ENCODE peak calls at places on chromosomes 12 and 14, in nine cellular contexts. Y is endothelial cell, T is A549, C is left ventricle myocardium inferior, F is ovary, N is tibial artery, E is GM06990, L is cardiac muscle cell, H is choroid plexus epithelial cell. U is an unnamed sample.

GRCh38 chr12:109121346-109121880 is 5.0 kb downstream of the ACACB start:
- DNase-seq in L (no peak), T (no peak), H (no peak), F (no peak), C (no peak), N (no peak), Y (no peak), E (no peak), U (no peak)

GRCh38 chr14:102831163-102831804 is 54.0 kb downstream of the TRAF3 start:
- DNase-seq in H (no peak), Y (no peak), C (no peak), F (no peak), L (no peak), N (no peak), T (no peak), E (no peak), U (no peak)

GRCh38 chr12:70043490-70044138 is 199.6 kb upstream of the CNOT2 start:
- DNase-seq in L (peak; percentile 45), T (no peak), C (no peak), E (no peak), H (peak; percentile 23), Y (no peak), F (no peak), N (no peak), U (no peak)

GRCh38 chr14:100106260-100106659 is 41.0 kb downstream of the EVL start:
- DNase-seq in Y (no peak), H (no peak), T (no peak), C (no peak), E (no peak), L (no peak), F (no peak), N (peak; percentile 17), U (no peak)

GRCh38 chr12:88185279-88185678 is 43.2 kb downstream of the TMTC3 start:
- DNase-seq in T (no peak), L (no peak), E (no peak), N (no peak), H (no peak), C (no peak), Y (no peak), F (no peak), U (no peak)

GRCh38 chr12:32494676-32495075 is 95.3 kb downstream of the FGD4 start:
- DNase-seq in Y (no peak), N (no peak), C (no peak), L (peak; percentile 9), T (no peak), H (peak; percentile 31), F (no peak), E (no peak), U (peak; percentile 30)

GRCh38 chr12:51391047-51391837 is at the start of gene GALNT6:
- DNase-seq in T (no peak), C (no peak), F (no peak), L (no peak), N (no peak), Y (peak; percentile 56), H (no peak), E (peak; percentile 85), U (peak; percentile 67)

GRCh38 chr14:104140463-104141331 is 2.3 kb downstream of the KIF26A start:
- DNase-seq in H (no peak), L (no peak), T (no peak), C (no peak), N (no peak), Y (no peak), F (peak; percentile 23), E (no peak), U (no peak)

GRCh38 chr14:100375273-100375962 is 52.3 kb downstream of the SLC25A47 start:
- DNase-seq in N (peak; percentile 78), E (peak; percentile 78), T (peak; percentile 64), H (peak; percentile 98), F (peak; percentile 55), C (peak; percentile 79), L (peak; percentile 99), Y (peak; percentile 28), U (peak; percentile 72)

GRCh38 chr14:29851397-29851796 is 76.2 kb downstream of the PRKD1 start:
- DNase-seq in Y (no peak), E (no peak), C (no peak), F (no peak), L (peak; percentile 64), H (peak; percentile 75), N (no peak), T (no peak), U (no peak)

GRCh38 chr14:42224053-42224888 is 617.6 kb downstream of the LRFN5 start:
- DNase-seq in N (peak; percentile 63), H (peak; percentile 71), C (peak; percentile 14), L (peak; percentile 78), F (peak; percentile 23), Y (peak; percentile 85), E (no peak), T (peak; percentile 65), U (peak; percentile 67)

GRCh38 chr12:28574746-28575592 is 384.7 kb downstream of the CCDC91 start:
- DNase-seq in F (no peak), Y (no peak), T (peak; percentile 8), C (no peak), L (no peak), N (no peak), E (no peak), H (no peak), U (peak; percentile 7)

GRCh38 chr12:69679119-69679518 is 20.0 kb downstream of the BEST3 start:
- DNase-seq in Y (no peak), L (no peak), E (no peak), T (no peak), F (no peak), H (no peak), C (no peak), N (no peak), U (no peak)

GRCh38 chr14:27642251-27642866 is 1044.5 kb upstream of the NOVA1 start:
- DNase-seq in T (no peak), L (no peak), H (no peak), Y (no peak), C (no peak), N (no peak), F (no peak), E (no peak), U (no peak)

GRCh38 chr14:65101631-65102440 is 481 bp downstream of the MAX start:
- DNase-seq in E (no peak), T (no peak), L (no peak), H (no peak), N (peak; percentile 29), C (peak; percentile 23), Y (peak; percentile 41), F (no peak), U (no peak)

GRCh38 chr14:66401447-66402095 is 84.6 kb upstream of the CCDC196 start:
- DNase-seq in N (no peak), E (no peak), C (no peak), F (no peak), L (peak; percentile 10), H (peak; percentile 18), T (peak; percentile 4), Y (no peak), U (peak; percentile 39)

GRCh38 chr14:66398437-66398836 is 87.7 kb upstream of the CCDC196 start:
- DNase-seq in T (no peak), E (peak; percentile 15), L (no peak), Y (no peak), H (no peak), F (no peak), C (no peak), N (no peak), U (no peak)

GRCh38 chr14:66404051-66404450 is 82.1 kb upstream of the CCDC196 start:
- DNase-seq in T (no peak), H (no peak), F (no peak), C (no peak), E (no peak), N (no peak), L (no peak), Y (no peak), U (no peak)

GRCh38 chr14:66405158-66405557 is 81.0 kb upstream of the CCDC196 start:
- DNase-seq in Y (no peak), T (no peak), E (no peak), L (peak; percentile 67), H (peak; percentile 59), C (no peak), F (no peak), N (no peak), U (peak; percentile 35)

DNA sequence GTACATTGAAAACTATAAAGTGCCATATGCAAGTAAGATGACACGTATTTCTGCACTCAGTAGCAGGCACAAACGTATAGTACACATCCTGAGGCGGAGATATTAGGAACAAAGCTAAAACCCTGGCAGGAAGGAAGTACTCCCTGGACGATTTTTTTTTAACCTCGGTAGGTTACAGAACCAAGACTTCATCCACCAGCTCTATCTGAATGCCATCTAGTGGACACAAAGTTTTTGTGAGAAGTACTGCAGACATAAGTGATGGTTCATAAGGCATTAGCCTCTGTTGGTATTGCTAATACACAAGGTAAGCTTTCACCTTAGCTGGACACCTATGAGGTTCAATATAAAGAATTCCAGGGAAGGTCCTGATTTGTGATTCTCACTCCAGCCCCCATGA is 83.0 kb upstream of the CCDC196 start:
- DNase-seq in H (peak; percentile 62), T (peak; percentile 59), E (peak; percentile 8), Y (no peak), N (no peak), L (peak; percentile 53), C (no peak), F (no peak), U (peak; percentile 70)
- TF ChIP-seq CTCF in H (peak; percentile 56), T (peak; percentile 55), E (peak; percentile 53), Y (no peak), N (peak; percentile 27), L (peak; percentile 36), C (peak; percentile 49), F (no peak), U (peak; percentile 62)

DNA sequence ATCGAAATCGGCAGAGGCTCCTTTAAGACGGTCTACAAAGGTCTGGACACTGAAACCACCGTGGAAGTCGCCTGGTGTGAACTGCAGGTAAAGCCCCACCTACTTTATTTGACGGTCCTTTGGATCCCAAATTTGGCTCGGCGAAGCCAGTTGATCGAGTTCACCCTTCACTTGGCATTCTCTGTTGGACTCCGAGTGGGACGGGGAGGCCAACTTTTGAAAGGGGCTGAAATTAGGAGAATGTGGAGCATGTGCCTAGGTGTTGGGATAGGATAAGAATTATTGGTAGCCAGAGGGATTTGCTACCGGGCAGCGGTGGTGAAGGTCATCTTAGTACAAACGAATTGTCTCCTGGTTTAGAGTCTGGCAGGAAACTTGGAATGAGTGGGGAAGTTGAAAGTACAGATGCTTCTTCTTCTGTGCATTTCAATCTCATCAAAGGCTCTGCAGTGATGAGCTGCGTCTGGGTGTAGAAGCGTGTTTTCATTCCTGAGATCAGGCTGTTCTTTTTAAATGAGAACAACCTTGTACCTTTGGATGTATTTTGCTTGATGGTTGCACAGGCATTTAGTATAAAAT is 1.9 kb downstream of the WNK1 start:
- DNase-seq in T (peak; percentile 41), L (peak; percentile 17), F (no peak), N (no peak), E (no peak), C (no peak), Y (no peak), H (peak; percentile 36), U (peak; percentile 34)
- TF ChIP-seq CTCF in T (no peak), L (no peak), F (no peak), N (no peak), E (no peak), C (no peak), Y (no peak), H (no peak), U (no peak)

GRCh38 chr12:57195655-57196371 is 20.8 kb upstream of the NXPH4 start:
- DNase-seq in T (no peak), E (no peak), Y (no peak), N (no peak), C (no peak), H (no peak), F (no peak), L (no peak), U (no peak)
- TF ChIP-seq CTCF in T (no peak), E (no peak), Y (no peak), N (no peak), C (no peak), H (no peak), F (no peak), L (no peak), U (no peak)

GRCh38 chr12:39581592-39581991 is 38.0 kb downstream of the ABCD2 start:
- DNase-seq in T (peak; percentile 27), E (no peak), H (peak; percentile 20), C (no peak), F (no peak), L (peak; percentile 11), Y (no peak), N (no peak), U (peak; percentile 58)
- TF ChIP-seq CTCF in T (no peak), E (no peak), H (no peak), C (no peak), F (no peak), L (no peak), Y (no peak), N (no peak), U (no peak)